ENCODE peak calls at places on chromosomes 11 and 22, in nine cellular contexts. G is activated B cell treated with CpG ODN at 0.5 μM for 24 hours; Y is Daoy; N is GM12864; S is SW480; L is fibroblast of lung; E is T-helper 1 cell; T is Kasumi-1; M is CD4-positive, CD25-positive, alpha-beta regulatory T cell. U is an unnamed sample.

GRCh38 chr22:49968831-49969661 is 8.5 kb downstream of the PIM3 start:
- DNase-seq in M (no peak), L (no peak), E (no peak), N (no peak), S (no peak), Y (peak), T (no peak), G (peak), U (no peak)

GRCh38 chr11:109320595-109320994 is 101.4 kb upstream of the C11orf87 start:
- DNase-seq in T (no peak), E (no peak), N (no peak), M (no peak), L (peak), Y (no peak), S (no peak), G (no peak), U (peak)

GRCh38 chr22:49764151-49764581 is 63.5 kb downstream of the BRD1 start:
- DNase-seq in G (peak), N (no peak), S (no peak), T (no peak), L (no peak), Y (no peak), E (no peak), M (no peak), U (no peak)

GRCh38 chr11:114171257-114172054 is 111.9 kb downstream of the ZBTB16 start:
- DNase-seq in Y (no peak), N (no peak), T (no peak), S (no peak), G (no peak), M (no peak), E (no peak), L (no peak), U (no peak)

GRCh38 chr11:65051389-65051858 is 6.9 kb downstream of the NAALADL1 start:
- DNase-seq in M (no peak), N (no peak), E (no peak), T (no peak), S (no peak), L (peak), Y (peak), G (no peak), U (no peak)

GRCh38 chr11:18203723-18204122 is 31.1 kb downstream of the MRGPRX4 start:
- DNase-seq in E (no peak), L (no peak), S (peak), M (no peak), N (no peak), Y (peak), T (peak), G (no peak), U (no peak)

GRCh38 chr22:20027966-20028854 is 7.3 kb downstream of the TANGO2 start:
- DNase-seq in M (peak), T (peak), G (no peak), S (no peak), N (no peak), Y (no peak), L (no peak), E (no peak), U (no peak)

GRCh38 chr11:117187799-117188481 is 9.4 kb downstream of the SIDT2 start:
- DNase-seq in T (no peak), S (no peak), E (no peak), N (no peak), M (no peak), G (no peak), Y (no peak), L (no peak), U (no peak)

GRCh38 chr22:41146573-41146972 is 54.2 kb downstream of the EP300 start:
- DNase-seq in L (no peak), S (no peak), G (no peak), N (no peak), E (no peak), T (no peak), M (no peak), Y (no peak), U (no peak)

GRCh38 chr11:44658451-44658850 is 68.3 kb upstream of the TSPAN18 start:
- DNase-seq in L (no peak), G (no peak), S (peak), Y (no peak), E (no peak), N (no peak), T (no peak), M (peak), U (no peak)

GRCh38 chr22:42901790-42902508 is 44.9 kb upstream of the ARFGAP3 start:
- DNase-seq in Y (no peak), T (peak), E (no peak), M (no peak), L (no peak), N (no peak), S (no peak), G (no peak), U (no peak)

GRCh38 chr22:45763236-45763624 is 91.6 kb downstream of the ATXN10 start:
- DNase-seq in Y (no peak), L (no peak), M (no peak), T (no peak), G (no peak), S (no peak), E (no peak), N (no peak), U (no peak)

GRCh38 chr11:131662310-131662709 is 291.9 kb downstream of the NTM start:
- DNase-seq in L (no peak), E (no peak), G (no peak), M (no peak), Y (peak), T (no peak), S (peak), N (no peak), U (peak)

GRCh38 chr11:124570160-124570559 is 363 bp downstream of the OR8A1 start:
- DNase-seq in G (no peak), L (no peak), E (no peak), T (no peak), S (no peak), N (no peak), Y (no peak), M (no peak), U (no peak)

GRCh38 chr11:68825603-68826002 is 16.1 kb downstream of the CPT1A start:
- DNase-seq in T (peak), N (no peak), E (peak), Y (peak), G (peak), L (no peak), S (peak), M (peak), U (no peak)

GRCh38 chr11:8833568-8834275 is 77.3 kb upstream of the AKIP1 start:
- DNase-seq in M (no peak), L (peak), E (no peak), G (no peak), N (no peak), T (no peak), Y (peak), S (no peak), U (no peak)

GRCh38 chr11:66068923-66069714 is 953 bp upstream of the PACS1 start:
- DNase-seq in L (peak), Y (peak), N (peak), E (no peak), M (peak), S (peak), T (peak), G (peak), U (peak)

GRCh38 chr11:78420796-78421209 is 3.2 kb upstream of the GAB2 start:
- DNase-seq in T (no peak), N (no peak), G (peak), L (peak), E (no peak), S (peak), Y (peak), M (no peak), U (peak)

GRCh38 chr22:41387341-41387740 is 5.6 kb downstream of the TEF start:
- DNase-seq in G (no peak), T (no peak), M (no peak), Y (no peak), E (no peak), L (no peak), N (no peak), S (no peak), U (no peak)

GRCh38 chr11:116731097-116731761 is 41.6 kb downstream of the BUD13 start:
- DNase-seq in G (no peak), L (peak), M (no peak), S (peak), E (no peak), T (no peak), N (no peak), Y (no peak), U (no peak)

GRCh38 chr11:66904561-66904960 is 47.7 kb downstream of the LRFN4 start:
- DNase-seq in S (no peak), L (peak), Y (no peak), T (no peak), M (no peak), N (no peak), G (no peak), E (no peak), U (no peak)

U was measured in retinal pigment epithelial cell.